ENCODE peak calls at places on chromosomes 6 and 20, in seven cellular contexts. One of them, this sample, is unnamed.

GRCh38 chr6:158242071-158242606 is 70.1 kb upstream of the TULP4 start:
- DNase-seq in head of caudate nucleus: no peak
- DNase-seq in HL-60: no peak
- DNase-seq in uterus: no peak
- DNase-seq in B cell: no peak
- DNase-seq in body of pancreas: no peak
- DNase-seq in T follicular helper cell: no peak
- DNase-seq in this sample: no peak

GRCh38 chr20:49452011-49452482 is 30.4 kb downstream of the KCNB1 start:
- DNase-seq in T follicular helper cell: no peak
- DNase-seq in body of pancreas: peak
- DNase-seq in HL-60: no peak
- DNase-seq in B cell: no peak
- DNase-seq in head of caudate nucleus: peak
- DNase-seq in uterus: peak
- DNase-seq in this sample: no peak

GRCh38 chr6:15622045-15622750 is 40.6 kb downstream of the DTNBP1 start:
- DNase-seq in B cell: no peak
- DNase-seq in HL-60: peak
- DNase-seq in head of caudate nucleus: no peak
- DNase-seq in T follicular helper cell: no peak
- DNase-seq in uterus: no peak
- DNase-seq in body of pancreas: no peak
- DNase-seq in this sample: no peak

GRCh38 chr6:37344308-37344707 is 9.5 kb upstream of the RNF8 start:
- DNase-seq in HL-60: no peak
- DNase-seq in uterus: no peak
- DNase-seq in head of caudate nucleus: no peak
- DNase-seq in body of pancreas: no peak
- DNase-seq in T follicular helper cell: no peak
- DNase-seq in B cell: no peak
- DNase-seq in this sample: no peak

GRCh38 chr6:49326337-49326736 is 136.7 kb downstream of the MMUT start:
- DNase-seq in HL-60: no peak
- DNase-seq in body of pancreas: no peak
- DNase-seq in head of caudate nucleus: no peak
- DNase-seq in B cell: no peak
- DNase-seq in T follicular helper cell: no peak
- DNase-seq in uterus: no peak
- DNase-seq in this sample: no peak

GRCh38 chr6:137486388-137486787 is 7.8 kb downstream of the OLIG3 start:
- DNase-seq in body of pancreas: no peak
- DNase-seq in uterus: no peak
- DNase-seq in B cell: peak
- DNase-seq in HL-60: no peak
- DNase-seq in head of caudate nucleus: no peak
- DNase-seq in T follicular helper cell: no peak
- DNase-seq in this sample: no peak

GRCh38 chr6:100620085-100620484 is 155.4 kb upstream of the SIM1 start:
- DNase-seq in T follicular helper cell: no peak
- DNase-seq in body of pancreas: no peak
- DNase-seq in uterus: no peak
- DNase-seq in head of caudate nucleus: no peak
- DNase-seq in HL-60: no peak
- DNase-seq in B cell: no peak
- DNase-seq in this sample: no peak

GRCh38 chr6:136669299-136669699 is 119.1 kb upstream of the MAP7 start:
- DNase-seq in HL-60: no peak
- DNase-seq in head of caudate nucleus: no peak
- DNase-seq in T follicular helper cell: no peak
- DNase-seq in body of pancreas: peak
- DNase-seq in B cell: no peak
- DNase-seq in uterus: no peak
- DNase-seq in this sample: no peak

GRCh38 chr20:4920131-4920530 is 81.2 kb downstream of the SLC23A2 start:
- DNase-seq in T follicular helper cell: no peak
- DNase-seq in body of pancreas: no peak
- DNase-seq in HL-60: no peak
- DNase-seq in uterus: no peak
- DNase-seq in head of caudate nucleus: no peak
- DNase-seq in B cell: no peak
- DNase-seq in this sample: no peak

GRCh38 chr6:73285674-73286283 is 22.8 kb upstream of the KHDC1 start:
- DNase-seq in uterus: no peak
- DNase-seq in head of caudate nucleus: peak
- DNase-seq in HL-60: no peak
- DNase-seq in body of pancreas: no peak
- DNase-seq in T follicular helper cell: no peak
- DNase-seq in B cell: no peak
- DNase-seq in this sample: peak

GRCh38 chr6:164039954-164040375 is 625.4 kb downstream of the QKI start:
- DNase-seq in body of pancreas: peak
- DNase-seq in HL-60: no peak
- DNase-seq in T follicular helper cell: peak
- DNase-seq in B cell: peak
- DNase-seq in head of caudate nucleus: no peak
- DNase-seq in uterus: peak
- DNase-seq in this sample: no peak

GRCh38 chr20:32111763-32112162 is 2.2 kb downstream of the TM9SF4 start:
- DNase-seq in uterus: no peak
- DNase-seq in T follicular helper cell: no peak
- DNase-seq in body of pancreas: peak
- DNase-seq in head of caudate nucleus: no peak
- DNase-seq in HL-60: peak
- DNase-seq in B cell: no peak
- DNase-seq in this sample: no peak

GRCh38 chr6:835476-836160 is 142.7 kb upstream of the EXOC2 start:
- DNase-seq in uterus: no peak
- DNase-seq in T follicular helper cell: no peak
- DNase-seq in body of pancreas: no peak
- DNase-seq in HL-60: no peak
- DNase-seq in B cell: no peak
- DNase-seq in head of caudate nucleus: peak
- DNase-seq in this sample: no peak

GRCh38 chr6:79868098-79868722 is 79.1 kb downstream of the ELOVL4 start:
- DNase-seq in body of pancreas: peak
- DNase-seq in B cell: peak
- DNase-seq in T follicular helper cell: no peak
- DNase-seq in uterus: no peak
- DNase-seq in HL-60: peak
- DNase-seq in head of caudate nucleus: peak
- DNase-seq in this sample: peak

GRCh38 chr6:91193446-91193845 is 606.6 kb upstream of the MAP3K7 start:
- DNase-seq in HL-60: no peak
- DNase-seq in uterus: no peak
- DNase-seq in head of caudate nucleus: peak
- DNase-seq in T follicular helper cell: no peak
- DNase-seq in body of pancreas: no peak
- DNase-seq in B cell: no peak
- DNase-seq in this sample: no peak